ENCODE peak calls at places on chromosomes 4 and X, in four cellular contexts. One of them, this sample, is unnamed.

GRCh38 chrX:48045410-48046311 is 25.8 kb downstream of the ZNF630 start:
- DNase-seq in fibroblast of pulmonary artery: peak
- DNase-seq in sciatic nerve: peak
- DNase-seq in EL: peak
- DNase-seq in this sample: no peak

GRCh38 chrX:136450050-136450830 is 37.5 kb upstream of the BRS3 start:
- DNase-seq in EL: no peak
- DNase-seq in fibroblast of pulmonary artery: no peak
- DNase-seq in sciatic nerve: no peak
- DNase-seq in this sample: no peak

GRCh38 chr4:56128231-56128630 is 179.5 kb downstream of the CEP135 start:
- DNase-seq in fibroblast of pulmonary artery: peak
- DNase-seq in sciatic nerve: no peak
- DNase-seq in EL: no peak
- DNase-seq in this sample: no peak

GRCh38 chr4:4859799-4860380 is 425 bp downstream of the MSX1 start:
- DNase-seq in EL: no peak
- DNase-seq in sciatic nerve: no peak
- DNase-seq in fibroblast of pulmonary artery: no peak
- DNase-seq in this sample: peak

GRCh38 chr4:31803511-31804195 is 1083.5 kb downstream of the PCDH7 start:
- DNase-seq in sciatic nerve: no peak
- DNase-seq in fibroblast of pulmonary artery: peak
- DNase-seq in EL: no peak
- DNase-seq in this sample: no peak

GRCh38 chrX:85906399-85906798 is 141.0 kb downstream of the CHM start:
- DNase-seq in EL: no peak
- DNase-seq in sciatic nerve: no peak
- DNase-seq in fibroblast of pulmonary artery: no peak
- DNase-seq in this sample: no peak

GRCh38 chr4:188613976-188614375 is 474.7 kb downstream of the TRIML1 start:
- DNase-seq in fibroblast of pulmonary artery: no peak
- DNase-seq in EL: no peak
- DNase-seq in sciatic nerve: no peak
- DNase-seq in this sample: no peak

GRCh38 chr4:144615182-144615581 is 30.8 kb upstream of the HHIP start:
- DNase-seq in fibroblast of pulmonary artery: peak
- DNase-seq in sciatic nerve: no peak
- DNase-seq in EL: peak
- DNase-seq in this sample: no peak

GRCh38 chr4:108168672-108169562 is at the start of gene LEF1:
- DNase-seq in EL: peak
- DNase-seq in fibroblast of pulmonary artery: peak
- DNase-seq in sciatic nerve: peak
- DNase-seq in this sample: no peak

GRCh38 chrX:2502668-2503519 is 2.1 kb upstream of the DHRSX start:
- DNase-seq in EL: peak
- DNase-seq in sciatic nerve: peak
- DNase-seq in fibroblast of pulmonary artery: peak
- DNase-seq in this sample: peak

GRCh38 chr4:186657766-186658165 is 65.9 kb downstream of the FAT1 start:
- DNase-seq in fibroblast of pulmonary artery: peak
- DNase-seq in EL: no peak
- DNase-seq in sciatic nerve: no peak
- DNase-seq in this sample: no peak

GRCh38 chr4:25406081-25406692 is 29.1 kb downstream of the ANAPC4 start:
- DNase-seq in sciatic nerve: no peak
- DNase-seq in EL: peak
- DNase-seq in fibroblast of pulmonary artery: peak
- DNase-seq in this sample: no peak

GRCh38 chrX:24245201-24245600 is 68.7 kb downstream of the SUPT20HL2 start:
- DNase-seq in sciatic nerve: no peak
- DNase-seq in fibroblast of pulmonary artery: peak
- DNase-seq in EL: peak
- DNase-seq in this sample: no peak

GRCh38 chr4:8590546-8590880 is 2.1 kb upstream of the CPZ start:
- DNase-seq in EL: no peak
- DNase-seq in sciatic nerve: no peak
- DNase-seq in fibroblast of pulmonary artery: no peak
- DNase-seq in this sample: no peak

GRCh38 chr4:109786846-109787245 is 15.0 kb downstream of the CFI start:
- DNase-seq in sciatic nerve: no peak
- DNase-seq in EL: no peak
- DNase-seq in fibroblast of pulmonary artery: no peak
- DNase-seq in this sample: no peak

GRCh38 chr4:95761441-95761840 is 78.5 kb upstream of the PDHA2 start:
- DNase-seq in fibroblast of pulmonary artery: peak
- DNase-seq in EL: no peak
- DNase-seq in sciatic nerve: no peak
- DNase-seq in this sample: peak

GRCh38 chr4:88098993-88099752 is 59.3 kb downstream of the ABCG2 start:
- DNase-seq in fibroblast of pulmonary artery: no peak
- DNase-seq in sciatic nerve: no peak
- DNase-seq in EL: no peak
- DNase-seq in this sample: no peak

GRCh38 chr4:86096373-86096772 is 263.5 kb downstream of the MAPK10 start:
- DNase-seq in fibroblast of pulmonary artery: no peak
- DNase-seq in sciatic nerve: no peak
- DNase-seq in EL: no peak
- DNase-seq in this sample: no peak

GRCh38 chr4:79528241-79528706 is 120.2 kb upstream of the GK2 start:
- DNase-seq in sciatic nerve: no peak
- DNase-seq in EL: no peak
- DNase-seq in fibroblast of pulmonary artery: no peak
- DNase-seq in this sample: peak

GRCh38 chr4:8069102-8069752 is 89.4 kb downstream of the ABLIM2 start:
- DNase-seq in sciatic nerve: no peak
- DNase-seq in fibroblast of pulmonary artery: no peak
- DNase-seq in EL: no peak
- DNase-seq in this sample: no peak

GRCh38 chrX:107730298-107730655 is 45.3 kb downstream of the TSC22D3 start:
- DNase-seq in sciatic nerve: no peak
- DNase-seq in fibroblast of pulmonary artery: no peak
- DNase-seq in EL: no peak
- DNase-seq in this sample: no peak

GRCh38 chrX:129318375-129318774 is 204.9 kb downstream of the SMARCA1 start:
- DNase-seq in sciatic nerve: no peak
- DNase-seq in fibroblast of pulmonary artery: peak
- DNase-seq in EL: peak
- DNase-seq in this sample: peak

GRCh38 chr4:52173470-52174055 is 122.5 kb downstream of the SPATA18 start:
- DNase-seq in EL: peak
- DNase-seq in fibroblast of pulmonary artery: peak
- DNase-seq in sciatic nerve: peak
- DNase-seq in this sample: no peak

GRCh38 chrX:21883258-21883657 is 27.5 kb downstream of the YY2 start:
- DNase-seq in sciatic nerve: no peak
- DNase-seq in EL: peak
- DNase-seq in fibroblast of pulmonary artery: no peak
- DNase-seq in this sample: no peak

GRCh38 chrX:19785647-19786046 is 101.8 kb downstream of the SH3KBP1 start:
- DNase-seq in EL: no peak
- DNase-seq in fibroblast of pulmonary artery: no peak
- DNase-seq in sciatic nerve: no peak
- DNase-seq in this sample: no peak

GRCh38 chrX:81316163-81316562 is 114.3 kb downstream of the SH3BGRL start:
- DNase-seq in fibroblast of pulmonary artery: peak
- DNase-seq in EL: no peak
- DNase-seq in sciatic nerve: no peak
- DNase-seq in this sample: no peak

GRCh38 chr4:5206391-5206790 is 155.1 kb downstream of the STK32B start:
- DNase-seq in fibroblast of pulmonary artery: peak
- DNase-seq in sciatic nerve: no peak
- DNase-seq in EL: peak
- DNase-seq in this sample: peak

GRCh38 chrX:153948847-153949819 is 4.7 kb upstream of the RENBP start:
- DNase-seq in EL: no peak
- DNase-seq in fibroblast of pulmonary artery: no peak
- DNase-seq in sciatic nerve: no peak
- DNase-seq in this sample: no peak

GRCh38 chr4:175953960-175954521 is 111.6 kb upstream of the WDR17 start:
- DNase-seq in fibroblast of pulmonary artery: no peak
- DNase-seq in EL: peak
- DNase-seq in sciatic nerve: no peak
- DNase-seq in this sample: peak

GRCh38 chr4:72468904-72469502 is 100.0 kb downstream of the ADAMTS3 start:
- DNase-seq in fibroblast of pulmonary artery: peak
- DNase-seq in EL: peak
- DNase-seq in sciatic nerve: no peak
- DNase-seq in this sample: peak

GRCh38 chr4:124431663-124432192 is 280.8 kb downstream of the ANKRD50 start:
- DNase-seq in sciatic nerve: no peak
- DNase-seq in EL: peak
- DNase-seq in fibroblast of pulmonary artery: peak
- DNase-seq in this sample: no peak

GRCh38 chrX:112874140-112874539 is 33.5 kb upstream of the AMOT start:
- DNase-seq in fibroblast of pulmonary artery: peak
- DNase-seq in sciatic nerve: no peak
- DNase-seq in EL: no peak
- DNase-seq in this sample: no peak